ENCODE peak calls at places on chromosomes 6 and 20, in seven cellular contexts. One of them, this sample, is unnamed.
A peak's percentile ranks its signal among the peaks of the same experiment; 100 is the strongest.

GRCh38 chr6:41558033-41558807 is 12.0 kb downstream of the FOXP4 start:
- DNase-seq in CD8-positive, alpha-beta T cell: no peak
- DNase-seq in neuronal stem cell: no peak
- DNase-seq in left ventricle myocardium inferior: no peak
- DNase-seq in small intestine: peak; percentile 72
- DNase-seq in sigmoid colon: no peak
- DNase-seq in pancreas: peak; percentile 69
- DNase-seq in this sample: peak; percentile 18

GRCh38 chr20:8152183-8152582 is 20.1 kb downstream of the PLCB1 start:
- DNase-seq in CD8-positive, alpha-beta T cell: no peak
- DNase-seq in neuronal stem cell: no peak
- DNase-seq in left ventricle myocardium inferior: no peak
- DNase-seq in small intestine: no peak
- DNase-seq in sigmoid colon: no peak
- DNase-seq in pancreas: no peak
- DNase-seq in this sample: no peak

GRCh38 chr6:18510644-18511033 is 123.5 kb downstream of the RNF144B start:
- DNase-seq in CD8-positive, alpha-beta T cell: no peak
- DNase-seq in neuronal stem cell: no peak
- DNase-seq in left ventricle myocardium inferior: no peak
- DNase-seq in small intestine: no peak
- DNase-seq in sigmoid colon: no peak
- DNase-seq in pancreas: no peak
- DNase-seq in this sample: no peak

GRCh38 chr20:61954276-61955021 is 111.2 kb downstream of the TAF4 start:
- DNase-seq in CD8-positive, alpha-beta T cell: no peak
- DNase-seq in neuronal stem cell: no peak
- DNase-seq in left ventricle myocardium inferior: no peak
- DNase-seq in small intestine: peak; percentile 32
- DNase-seq in sigmoid colon: peak; percentile 52
- DNase-seq in pancreas: no peak
- DNase-seq in this sample: peak; percentile 62

GRCh38 chr6:128265706-128266105 is 254.7 kb downstream of the PTPRK start:
- DNase-seq in CD8-positive, alpha-beta T cell: no peak
- DNase-seq in neuronal stem cell: no peak
- DNase-seq in left ventricle myocardium inferior: no peak
- DNase-seq in small intestine: no peak
- DNase-seq in sigmoid colon: no peak
- DNase-seq in pancreas: no peak
- DNase-seq in this sample: no peak

GRCh38 chr20:16759161-16759523 is 11.0 kb downstream of the OTOR start:
- DNase-seq in CD8-positive, alpha-beta T cell: no peak
- DNase-seq in neuronal stem cell: no peak
- DNase-seq in left ventricle myocardium inferior: no peak
- DNase-seq in small intestine: no peak
- DNase-seq in sigmoid colon: no peak
- DNase-seq in pancreas: no peak
- DNase-seq in this sample: no peak

GRCh38 chr6:21914121-21914973 is 320.8 kb downstream of the SOX4 start:
- DNase-seq in CD8-positive, alpha-beta T cell: peak; percentile 21
- DNase-seq in neuronal stem cell: no peak
- DNase-seq in left ventricle myocardium inferior: peak; percentile 69
- DNase-seq in small intestine: peak; percentile 65
- DNase-seq in sigmoid colon: no peak
- DNase-seq in pancreas: peak; percentile 59
- DNase-seq in this sample: peak; percentile 90

GRCh38 chr20:43477193-43477592 is 19.5 kb downstream of the SRSF6 start:
- DNase-seq in CD8-positive, alpha-beta T cell: no peak
- DNase-seq in neuronal stem cell: no peak
- DNase-seq in left ventricle myocardium inferior: no peak
- DNase-seq in small intestine: no peak
- DNase-seq in sigmoid colon: no peak
- DNase-seq in pancreas: no peak
- DNase-seq in this sample: no peak

GRCh38 chr6:144259988-144260387 is 25.1 kb upstream of the UTRN start:
- DNase-seq in CD8-positive, alpha-beta T cell: no peak
- DNase-seq in neuronal stem cell: no peak
- DNase-seq in left ventricle myocardium inferior: no peak
- DNase-seq in small intestine: no peak
- DNase-seq in sigmoid colon: no peak
- DNase-seq in pancreas: no peak
- DNase-seq in this sample: no peak

GRCh38 chr20:4740774-4741431 is 19.2 kb downstream of the PRND start:
- DNase-seq in CD8-positive, alpha-beta T cell: peak; percentile 52
- DNase-seq in neuronal stem cell: peak; percentile 64
- DNase-seq in left ventricle myocardium inferior: peak; percentile 28
- DNase-seq in small intestine: peak; percentile 30
- DNase-seq in sigmoid colon: no peak
- DNase-seq in pancreas: peak; percentile 37
- DNase-seq in this sample: no peak

DNA sequence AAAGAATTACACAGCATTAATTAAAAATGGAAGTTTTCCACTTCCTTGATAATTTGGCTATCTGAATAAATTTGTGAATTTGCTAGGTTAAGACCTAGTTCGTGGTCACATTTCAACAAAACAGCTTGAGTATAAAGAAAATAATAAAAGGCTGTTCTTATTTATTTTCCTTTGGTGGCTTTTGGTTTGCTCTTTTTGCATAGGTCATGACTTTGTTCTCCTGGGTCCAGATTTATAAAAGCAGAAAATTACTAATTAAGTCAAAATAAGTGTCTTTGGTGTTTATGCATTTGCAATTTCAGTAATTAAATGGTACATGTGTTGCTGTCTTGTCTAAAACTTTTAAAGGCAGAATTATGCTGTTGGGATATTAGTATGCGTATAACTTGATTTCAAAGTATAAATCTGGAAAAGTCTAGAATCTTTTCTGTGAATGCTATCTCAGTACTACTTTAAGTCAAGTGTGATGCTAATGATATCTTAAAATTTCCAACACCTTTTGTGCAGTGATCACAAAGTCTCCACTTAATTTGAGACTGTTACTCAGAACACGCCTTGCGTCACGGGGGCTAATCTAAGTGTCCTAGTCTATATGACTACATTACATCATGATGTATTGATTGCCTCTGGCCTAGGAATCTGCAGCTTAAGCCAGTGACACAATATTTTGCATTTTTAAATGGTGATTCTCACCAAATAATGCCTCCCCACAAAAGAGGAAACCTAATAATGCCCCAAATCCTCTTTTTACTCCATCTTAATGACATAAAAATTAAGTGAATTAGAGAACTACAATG is 41.0 kb downstream of the GNAS start:
- DNase-seq in CD8-positive, alpha-beta T cell: no peak
- DNase-seq in neuronal stem cell: no peak
- DNase-seq in left ventricle myocardium inferior: no peak
- DNase-seq in small intestine: peak; percentile 52
- DNase-seq in sigmoid colon: no peak
- DNase-seq in pancreas: no peak
- DNase-seq in this sample: no peak
- H3K4me3 ChIP-seq in CD8-positive, alpha-beta T cell: no peak overlapping the region
- H3K4me3 ChIP-seq in neuronal stem cell: peak overlapping the region; percentile 93
- H3K4me3 ChIP-seq in left ventricle myocardium inferior: peak overlapping the region; percentile 91
- H3K4me3 ChIP-seq in small intestine: no peak overlapping the region
- H3K4me3 ChIP-seq in sigmoid colon: peak overlapping the region; percentile 90
- H3K4me3 ChIP-seq in pancreas: peak overlapping the region; percentile 68
- H3K4me3 ChIP-seq in this sample: peak overlapping the region; percentile 21

GRCh38 chr6:14720411-14721102 is 525.3 kb upstream of the JARID2 start:
- DNase-seq in CD8-positive, alpha-beta T cell: no peak
- DNase-seq in neuronal stem cell: no peak
- DNase-seq in left ventricle myocardium inferior: no peak
- DNase-seq in small intestine: peak; percentile 19
- DNase-seq in sigmoid colon: no peak
- DNase-seq in pancreas: no peak
- DNase-seq in this sample: no peak
- H3K27ac ChIP-seq in CD8-positive, alpha-beta T cell: no peak overlapping the region
- H3K27ac ChIP-seq in neuronal stem cell: no peak overlapping the region
- H3K27ac ChIP-seq in left ventricle myocardium inferior: peak overlapping the region; percentile 35
- H3K27ac ChIP-seq in small intestine: no peak overlapping the region
- H3K27ac ChIP-seq in sigmoid colon: no peak overlapping the region
- H3K27ac ChIP-seq in pancreas: peak overlapping the region; percentile 3
- H3K27ac ChIP-seq in this sample: no peak overlapping the region

GRCh38 chr6:20291764-20292227 is 79.5 kb upstream of the MBOAT1 start:
- DNase-seq in CD8-positive, alpha-beta T cell: peak; percentile 63
- DNase-seq in neuronal stem cell: peak; percentile 84
- DNase-seq in left ventricle myocardium inferior: peak; percentile 62
- DNase-seq in small intestine: peak; percentile 87
- DNase-seq in sigmoid colon: peak; percentile 84
- DNase-seq in pancreas: peak; percentile 79
- DNase-seq in this sample: no peak
- H3K4me3 ChIP-seq in CD8-positive, alpha-beta T cell: no peak overlapping the region
- H3K4me3 ChIP-seq in neuronal stem cell: no peak overlapping the region
- H3K4me3 ChIP-seq in left ventricle myocardium inferior: no peak overlapping the region
- H3K4me3 ChIP-seq in small intestine: no peak overlapping the region
- H3K4me3 ChIP-seq in sigmoid colon: no peak overlapping the region
- H3K4me3 ChIP-seq in pancreas: no peak overlapping the region
- H3K4me3 ChIP-seq in this sample: no peak overlapping the region

DNA sequence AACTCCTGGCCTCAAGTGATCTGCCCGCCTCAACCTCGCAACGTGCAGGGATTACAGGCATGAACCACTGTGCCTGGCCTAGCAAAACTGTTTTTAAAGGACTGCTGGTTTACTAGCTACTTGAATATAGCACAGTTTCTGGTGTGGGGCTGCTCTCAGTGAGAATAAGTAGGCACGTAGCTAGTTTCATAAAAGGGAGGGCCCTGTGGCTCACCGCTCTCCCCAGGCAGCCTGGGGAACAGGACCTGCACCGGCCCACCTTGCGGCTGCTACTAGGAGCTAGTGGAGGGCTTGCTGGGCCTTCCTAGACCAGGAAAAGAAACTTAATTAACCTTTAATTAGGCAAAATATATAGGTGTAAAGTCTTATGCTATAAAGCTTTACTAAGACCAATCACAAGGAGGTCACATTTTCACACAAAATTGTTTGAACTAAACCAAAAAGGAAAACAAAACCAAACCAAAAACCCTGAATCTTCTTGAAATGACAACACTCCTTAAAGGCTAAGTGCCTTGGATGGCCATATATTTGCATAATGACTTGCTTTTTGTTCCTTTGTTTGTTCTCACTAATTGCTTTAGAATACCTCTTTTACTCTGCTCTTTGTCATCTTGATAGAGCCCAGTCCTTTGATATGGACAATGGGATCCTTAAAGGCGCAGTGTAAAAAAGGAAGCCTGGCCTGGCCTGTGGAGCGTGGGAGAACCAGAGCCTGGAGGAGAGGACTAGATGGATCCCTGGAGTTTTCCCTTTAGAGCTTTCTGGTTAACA is 69.5 kb upstream of the SAMD5 start:
- DNase-seq in CD8-positive, alpha-beta T cell: no peak
- DNase-seq in neuronal stem cell: peak; percentile 24
- DNase-seq in left ventricle myocardium inferior: no peak
- DNase-seq in small intestine: no peak
- DNase-seq in sigmoid colon: no peak
- DNase-seq in pancreas: no peak
- DNase-seq in this sample: no peak
- H3K27ac ChIP-seq in CD8-positive, alpha-beta T cell: no peak overlapping the region
- H3K27ac ChIP-seq in neuronal stem cell: no peak overlapping the region
- H3K27ac ChIP-seq in left ventricle myocardium inferior: no peak overlapping the region
- H3K27ac ChIP-seq in small intestine: no peak overlapping the region
- H3K27ac ChIP-seq in sigmoid colon: no peak overlapping the region
- H3K27ac ChIP-seq in pancreas: no peak overlapping the region
- H3K27ac ChIP-seq in this sample: no peak overlapping the region

GRCh38 chr6:113596477-113596876 is 260.7 kb upstream of the MARCKS start:
- DNase-seq in CD8-positive, alpha-beta T cell: no peak
- DNase-seq in neuronal stem cell: no peak
- DNase-seq in left ventricle myocardium inferior: no peak
- DNase-seq in small intestine: no peak
- DNase-seq in sigmoid colon: no peak
- DNase-seq in pancreas: peak; percentile 13
- DNase-seq in this sample: no peak

GRCh38 chr6:113594726-113595125 is 262.4 kb upstream of the MARCKS start:
- DNase-seq in CD8-positive, alpha-beta T cell: no peak
- DNase-seq in neuronal stem cell: no peak
- DNase-seq in left ventricle myocardium inferior: no peak
- DNase-seq in small intestine: no peak
- DNase-seq in sigmoid colon: no peak
- DNase-seq in pancreas: no peak
- DNase-seq in this sample: no peak

GRCh38 chr6:113598786-113599185 is 258.4 kb upstream of the MARCKS start:
- DNase-seq in CD8-positive, alpha-beta T cell: no peak
- DNase-seq in neuronal stem cell: no peak
- DNase-seq in left ventricle myocardium inferior: no peak
- DNase-seq in small intestine: no peak
- DNase-seq in sigmoid colon: no peak
- DNase-seq in pancreas: no peak
- DNase-seq in this sample: no peak

GRCh38 chr6:113596907-113597583 is 260.1 kb upstream of the MARCKS start:
- DNase-seq in CD8-positive, alpha-beta T cell: no peak
- DNase-seq in neuronal stem cell: no peak
- DNase-seq in left ventricle myocardium inferior: no peak
- DNase-seq in small intestine: no peak
- DNase-seq in sigmoid colon: no peak
- DNase-seq in pancreas: peak; percentile 52
- DNase-seq in this sample: peak; percentile 71

DNA sequence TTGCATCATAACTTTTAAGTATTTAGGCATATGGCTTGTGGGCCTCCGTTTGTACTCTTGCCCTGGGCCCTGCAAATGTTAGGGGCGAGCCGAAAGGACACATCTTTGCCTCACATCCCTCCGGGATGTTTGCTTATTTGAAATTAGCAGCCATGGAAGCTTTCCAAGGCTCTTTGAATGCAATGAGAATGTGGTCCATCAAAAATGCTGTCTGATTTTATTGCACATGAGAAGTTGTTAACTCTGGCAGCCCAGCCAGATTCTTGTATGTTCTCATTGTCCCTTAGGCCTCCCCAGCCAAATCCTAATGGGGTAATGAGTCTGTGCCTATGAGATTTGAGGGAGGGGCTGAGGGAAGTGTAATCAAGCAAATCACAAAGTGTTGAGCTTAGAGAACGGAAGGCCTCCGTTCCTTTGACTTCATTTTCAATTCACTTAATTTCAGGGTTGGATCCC is 261.2 kb upstream of the MARCKS start:
- DNase-seq in CD8-positive, alpha-beta T cell: no peak
- DNase-seq in neuronal stem cell: no peak
- DNase-seq in left ventricle myocardium inferior: no peak
- DNase-seq in small intestine: no peak
- DNase-seq in sigmoid colon: peak; percentile 83
- DNase-seq in pancreas: peak; percentile 20
- DNase-seq in this sample: peak; percentile 67
- H3K4me3 ChIP-seq in CD8-positive, alpha-beta T cell: no peak overlapping the region
- H3K4me3 ChIP-seq in neuronal stem cell: no peak overlapping the region
- H3K4me3 ChIP-seq in left ventricle myocardium inferior: no peak overlapping the region
- H3K4me3 ChIP-seq in small intestine: no peak overlapping the region
- H3K4me3 ChIP-seq in sigmoid colon: no peak overlapping the region
- H3K4me3 ChIP-seq in pancreas: no peak overlapping the region
- H3K4me3 ChIP-seq in this sample: no peak overlapping the region